ENCODE peak calls at places on chromosomes 13 and 19, in four cellular contexts. Z, T, P and M are unnamed samples.

GRCh38 chr19:2775556-2776430 is 7.3 kb downstream of the SGTA start:
- DNase-seq in T (peak), Z (peak), P (peak), M (no peak)

GRCh38 chr13:23621316-23621645 is 51.1 kb downstream of the TNFRSF19 start:
- DNase-seq in Z (peak), T (no peak), P (peak), M (peak)

GRCh38 chr19:50203281-50204080 is at the start of gene MYH14:
- DNase-seq in P (peak), T (peak), Z (no peak), M (peak)

GRCh38 chr19:33098023-33098652 is 17.2 kb downstream of the GPATCH1 start:
- DNase-seq in Z (no peak), P (peak), T (no peak), M (no peak)

GRCh38 chr19:10118960-10119359 is 739 bp downstream of the EIF3G start:
- DNase-seq in P (no peak), T (no peak), Z (no peak), M (no peak)

GRCh38 chr19:13154241-13154778 is 4.1 kb downstream of the IER2 start:
- DNase-seq in P (peak), T (peak), Z (peak), M (peak)

GRCh38 chr19:12098040-12098439 is 33.5 kb downstream of the ZNF844 start:
- DNase-seq in Z (no peak), P (no peak), T (no peak), M (no peak)

GRCh38 chr13:46348976-46349375 is 38.1 kb downstream of the RUBCNL start:
- DNase-seq in P (no peak), Z (no peak), T (no peak), M (no peak)

GRCh38 chr19:14495678-14496028 is 274 bp downstream of the GIPC1 start:
- DNase-seq in T (peak), P (no peak), Z (no peak), M (no peak)

GRCh38 chr19:34430738-34431625 is 2.8 kb downstream of the UBA2 start:
- DNase-seq in Z (peak), T (peak), P (peak), M (peak)

GRCh38 chr13:113455384-113455783 is 2.1 kb upstream of the ADPRHL1 start:
- DNase-seq in T (no peak), P (no peak), Z (no peak), M (no peak)

GRCh38 chr13:32669030-32669646 is 82.9 kb downstream of the PDS5B start:
- DNase-seq in Z (peak), P (peak), T (peak), M (peak)

GRCh38 chr19:48480151-48480475 is 10.9 kb downstream of the CYTH2 start:
- DNase-seq in P (no peak), T (no peak), Z (no peak), M (no peak)

GRCh38 chr19:28472843-28473242 is 740.1 kb downstream of the UQCRFS1 start:
- DNase-seq in T (no peak), Z (no peak), P (no peak), M (no peak)

GRCh38 chr19:15426485-15427349 is 7.9 kb upstream of the AKAP8L start:
- DNase-seq in Z (no peak), T (no peak), P (no peak), M (peak)

GRCh38 chr19:3360494-3361383 is 5.6 kb upstream of the NFIC start:
- DNase-seq in T (peak), Z (no peak), P (no peak), M (no peak)

GRCh38 chr19:46841458-46842083 is 9.1 kb downstream of the AP2S1 start:
- DNase-seq in T (peak), P (no peak), Z (peak), M (peak)

GRCh38 chr13:42369071-42369795 is 97.3 kb downstream of the AKAP11 start:
- DNase-seq in P (no peak), Z (no peak), T (no peak), M (no peak)

GRCh38 chr13:100694722-100695644 is 20.4 kb upstream of the TMTC4 start:
- DNase-seq in T (peak), P (peak), Z (peak), M (peak)
- TF ChIP-seq MAZ in T (no peak), P (no peak), Z (no peak), M (no peak)

GRCh38 chr19:31956771-31957170 is 388.6 kb upstream of the ZNF507 start:
- DNase-seq in T (no peak), Z (no peak), P (no peak), M (no peak)
- TF ChIP-seq MAZ in T (no peak), Z (no peak), P (no peak), M (no peak)

GRCh38 chr13:94947392-94947791 is 235.0 kb upstream of the SOX21 start:
- DNase-seq in Z (no peak), T (no peak), P (no peak), M (no peak)
- TF ChIP-seq MAZ in Z (no peak), T (no peak), P (no peak), M (no peak)

GRCh38 chr19:38078302-38078930 is 145.6 kb downstream of the DPF1 start:
- DNase-seq in T (no peak), P (no peak), Z (no peak), M (no peak)
- TF ChIP-seq MAZ in T (no peak), P (no peak), Z (no peak), M (no peak)

GRCh38 chr19:17854061-17854460 is 5.6 kb upstream of the RPL18A start:
- DNase-seq in P (no peak), Z (no peak), T (no peak), M (no peak)

GRCh38 chr19:17860993-17861360 is 1.3 kb downstream of the RPL18A start:
- DNase-seq in T (no peak), P (no peak), Z (peak), M (no peak)

GRCh38 chr19:17859533-17860330 is at the start of gene RPL18A:
- DNase-seq in Z (peak), P (peak), T (peak), M (peak)

GRCh38 chr19:17860331-17860992 is 752 bp downstream of the RPL18A start:
- DNase-seq in T (no peak), Z (no peak), P (no peak), M (no peak)

GRCh38 chr19:17855333-17856152 is 4.2 kb upstream of the RPL18A start:
- DNase-seq in T (peak), Z (peak), P (peak), M (peak)
- TF ChIP-seq MAZ in T (no peak), Z (no peak), P (no peak), M (no peak)